ENCODE peak calls at places on chromosomes 1 and 21, in four cellular contexts. Z, B, R and Q are unnamed samples.
A peak's percentile ranks its signal among the peaks of the same experiment; 100 is the strongest.

GRCh38 chr1:85463666-85464496 is 1.1 kb downstream of the DDAH1 start:
- DNase-seq in Z (no peak), B (no peak), R (no peak), Q (no peak)

GRCh38 chr1:172086137-172086536 is 244.8 kb downstream of the DNM3 start:
- DNase-seq in Z (no peak), B (no peak), R (no peak), Q (no peak)

GRCh38 chr1:218380125-218380977 is 35.2 kb downstream of the TGFB2 start:
- DNase-seq in Z (peak; percentile 78), B (no peak), R (no peak), Q (peak; percentile 57)

GRCh38 chr1:45854724-45855123 is 51.3 kb downstream of the MAST2 start:
- DNase-seq in Z (no peak), B (no peak), R (no peak), Q (no peak)

GRCh38 chr1:202710070-202711025 is at the start of gene SYT2:
- DNase-seq in Z (no peak), B (peak; percentile 80), R (no peak), Q (peak; percentile 21)

GRCh38 chr1:85582687-85583354 is 2.3 kb downstream of the CCN1 start:
- DNase-seq in Z (peak; percentile 66), B (no peak), R (no peak), Q (peak; percentile 56)

GRCh38 chr1:160860840-160861505 is 1.7 kb downstream of the CD244 start:
- DNase-seq in Z (no peak), B (no peak), R (no peak), Q (no peak)

GRCh38 chr1:42941640-42942330 is 16.9 kb downstream of the SLC2A1 start:
- DNase-seq in Z (peak; percentile 82), B (peak; percentile 74), R (no peak), Q (peak; percentile 79)

GRCh38 chr1:16420719-16421118 is 16.5 kb downstream of the SPATA21 start:
- DNase-seq in Z (no peak), B (no peak), R (peak; percentile 84), Q (no peak)

GRCh38 chr21:42079008-42079938 is 8.2 kb downstream of the UMODL1 start:
- DNase-seq in Z (no peak), B (no peak), R (no peak), Q (no peak)

GRCh38 chr1:201988593-201988992 is 6.1 kb downstream of the RNPEP start:
- DNase-seq in Z (no peak), B (peak; percentile 7), R (no peak), Q (no peak)

GRCh38 chr1:55127827-55128343 is 87.3 kb downstream of the USP24 start:
- DNase-seq in Z (peak; percentile 73), B (no peak), R (peak; percentile 20), Q (peak; percentile 39)

GRCh38 chr1:153934746-153935145 is 11.8 kb downstream of the DENND4B start:
- DNase-seq in Z (no peak), B (no peak), R (no peak), Q (no peak)

GRCh38 chr21:42276076-42276475 is 39.1 kb downstream of the TFF3 start:
- DNase-seq in Z (no peak), B (no peak), R (no peak), Q (no peak)

GRCh38 chr1:65059930-65060538 is 88.0 kb upstream of the AK4 start:
- DNase-seq in Z (peak; percentile 61), B (peak; percentile 31), R (no peak), Q (peak; percentile 69)

GRCh38 chr1:199163277-199164069 is 524.6 kb downstream of the PTPRC start:
- DNase-seq in Z (no peak), B (no peak), R (no peak), Q (no peak)

GRCh38 chr1:225442156-225442555 is 14.3 kb upstream of the LBR start:
- DNase-seq in Z (no peak), B (no peak), R (no peak), Q (no peak)

GRCh38 chr1:193221641-193222040 is 35.2 kb upstream of the B3GALT2 start:
- DNase-seq in Z (no peak), B (no peak), R (no peak), Q (no peak)

GRCh38 chr1:189211742-189212141 is 1265.9 kb downstream of the BRINP3 start:
- DNase-seq in Z (peak; percentile 69), B (no peak), R (no peak), Q (no peak)

GRCh38 chr1:117167402-117167801 is 43.3 kb downstream of the VTCN1 start:
- DNase-seq in Z (no peak), B (no peak), R (no peak), Q (no peak)

GRCh38 chr1:229879746-229880145 is 187.3 kb upstream of the GALNT2 start:
- DNase-seq in Z (no peak), B (no peak), R (no peak), Q (no peak)

GRCh38 chr1:152109231-152109997 is 5.8 kb downstream of the TCHH start:
- DNase-seq in Z (peak; percentile 6), B (no peak), R (no peak), Q (no peak)

GRCh38 chr1:32349211-32349708 is 13.0 kb downstream of the FAM229A start:
- DNase-seq in Z (peak; percentile 81), B (no peak), R (no peak), Q (peak; percentile 86)

GRCh38 chr1:106755682-106756406 is 300.6 kb upstream of the PRMT6 start:
- DNase-seq in Z (peak; percentile 10), B (no peak), R (no peak), Q (no peak)

GRCh38 chr1:34500451-34500850 is 254.4 kb upstream of the GJB5 start:
- DNase-seq in Z (no peak), B (peak; percentile 21), R (no peak), Q (no peak)

GRCh38 chr1:153312569-153313186 is at the start of gene PGLYRP3:
- DNase-seq in Z (no peak), B (no peak), R (no peak), Q (no peak)

GRCh38 chr1:57867001-57867400 is 443.1 kb upstream of the DAB1 start:
- DNase-seq in Z (no peak), B (no peak), R (no peak), Q (no peak)

GRCh38 chr21:42653492-42654061 is at the start of gene PDE9A:
- DNase-seq in Z (no peak), B (peak; percentile 82), R (no peak), Q (no peak)

GRCh38 chr1:23790696-23791433 is at the start of gene LYPLA2:
- DNase-seq in Z (peak; percentile 86), B (peak; percentile 85), R (no peak), Q (peak; percentile 86)

GRCh38 chr1:32676945-32677344 is 25.6 kb downstream of the SYNC start:
- DNase-seq in Z (no peak), B (no peak), R (no peak), Q (no peak)

GRCh38 chr1:212554401-212554800 is 54.2 kb upstream of the ATF3 start:
- DNase-seq in Z (peak; percentile 54), B (no peak), R (no peak), Q (no peak)

GRCh38 chr1:10980094-10980577 is 32.3 kb upstream of the TARDBP start:
- DNase-seq in Z (peak; percentile 31), B (no peak), R (no peak), Q (no peak)

GRCh38 chr1:145918992-145919939 is 749 bp upstream of the PEX11B start:
- DNase-seq in Z (peak; percentile 53), B (peak; percentile 57), R (no peak), Q (peak; percentile 68)

GRCh38 chr1:180369061-180369460 is 133.3 kb downstream of the ACBD6 start:
- DNase-seq in Z (no peak), B (no peak), R (no peak), Q (no peak)

GRCh38 chr1:161399257-161399998 is 31.8 kb upstream of the CFAP126 start:
- DNase-seq in Z (peak; percentile 91), B (peak; percentile 83), R (peak; percentile 80), Q (peak; percentile 92)

GRCh38 chr1:28062806-28063205 is 25.6 kb downstream of the EYA3 start:
- DNase-seq in Z (no peak), B (no peak), R (no peak), Q (peak; percentile 89)

GRCh38 chr1:14626869-14627607 is 28.6 kb downstream of the KAZN start:
- DNase-seq in Z (peak; percentile 3), B (peak; percentile 49), R (no peak), Q (no peak)
- TF ChIP-seq FOS in Z (no peak), B (no peak), R (no peak), Q (no peak)

GRCh38 chr1:150568567-150568966 is 10.8 kb downstream of the MCL1 start:
- DNase-seq in Z (no peak), B (no peak), R (no peak), Q (no peak)
- H3K4me1 ChIP-seq in Z (peaks cover 30% of the 10 kb centered on the region), B (peaks cover 17% of the 10 kb centered on the region), R (peaks cover 73% of the 10 kb centered on the region), Q (peaks cover 45% of the 10 kb centered on the region)

GRCh38 chr1:220894025-220894923 is 15.0 kb downstream of the HLX start:
- DNase-seq in Z (no peak), B (no peak), R (no peak), Q (no peak)

GRCh38 chr1:220894924-220895256 is 15.6 kb downstream of the HLX start:
- DNase-seq in Z (no peak), B (no peak), R (no peak), Q (no peak)

GRCh38 chr1:220893701-220894024 is 14.4 kb downstream of the HLX start:
- DNase-seq in Z (no peak), B (no peak), R (no peak), Q (no peak)

GRCh38 chr1:220895412-220895946 is 16.2 kb downstream of the HLX start:
- DNase-seq in Z (no peak), B (no peak), R (no peak), Q (no peak)

DNA sequence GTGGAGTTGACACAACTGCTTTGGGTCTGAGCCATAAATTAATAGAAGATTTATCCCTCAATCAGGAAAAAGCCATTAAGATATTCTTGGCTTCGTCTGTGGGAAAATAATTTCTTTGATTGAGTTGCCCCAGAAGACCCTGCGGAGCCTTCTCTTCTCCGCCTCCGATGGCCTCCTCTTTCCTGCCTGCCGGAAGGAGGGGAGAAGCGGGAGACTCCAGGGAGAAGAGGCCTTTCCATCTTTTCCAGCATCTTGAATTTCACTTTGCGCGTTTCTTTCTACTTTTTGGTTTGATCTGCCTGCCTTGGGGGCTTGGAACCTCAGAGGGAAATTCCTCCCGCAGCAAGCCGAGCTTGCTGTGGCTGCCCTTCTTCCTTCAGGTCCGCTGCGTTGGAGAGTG is 16.8 kb downstream of the HLX start:
- DNase-seq in Z (no peak), B (no peak), R (no peak), Q (no peak)
- H3K27ac ChIP-seq in Z (no peak overlapping the region), B (no peak overlapping the region), R (no peak overlapping the region), Q (no peak overlapping the region)

DNA sequence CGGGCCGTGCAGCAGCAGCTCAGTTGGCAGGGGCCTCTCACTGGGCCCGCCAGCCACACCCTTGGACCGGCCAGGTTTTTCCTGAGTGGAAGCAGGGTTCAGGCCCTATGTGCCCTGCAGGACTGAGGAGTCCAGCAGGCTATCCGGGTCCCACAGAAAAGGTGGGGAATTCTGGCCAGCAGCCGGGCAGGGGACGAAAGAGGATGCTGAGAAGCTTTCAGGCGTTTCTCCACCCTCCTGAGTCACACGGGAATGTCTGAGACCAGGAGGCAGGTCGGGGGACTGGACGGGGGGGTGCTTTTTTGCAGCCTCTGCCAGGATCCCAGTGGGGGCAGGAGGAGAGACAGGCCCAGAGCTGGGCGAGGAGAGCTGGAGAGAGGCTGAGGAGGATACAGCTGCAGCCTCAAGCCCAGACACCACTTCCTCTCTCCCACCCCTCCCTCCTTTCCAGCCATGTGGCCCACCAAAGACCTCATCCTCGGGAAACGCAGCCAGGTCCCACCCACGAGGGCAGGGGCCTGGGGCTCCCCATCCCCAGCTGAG is 105.4 kb downstream of the SPSB1 start:
- DNase-seq in Z (peak; percentile 62), B (no peak), R (no peak), Q (peak; percentile 99)
- TF ChIP-seq FOS in Z (no peak), B (no peak), R (no peak), Q (peak; percentile 63)